ENCODE peak calls at places on chromosomes 13 and 19, in eight cellular contexts. D is BE2C; R is cardiac muscle cell; Q is NT2/D1; S is CD8-positive, alpha-beta T cell; E is choroid plexus epithelial cell; O is AG09309; Y is epithelial cell of esophagus. J is an unnamed sample.

GRCh38 chr13:35144496-35144895 is 202.4 kb downstream of the NBEA start:
- DNase-seq in D (peak; percentile 38), R (no peak), Q (no peak), S (no peak), E (no peak), O (no peak), Y (peak; percentile 49), J (no peak)

GRCh38 chr13:46675016-46675415 is 121.9 kb downstream of the ESD start:
- DNase-seq in D (no peak), R (no peak), Q (no peak), S (no peak), E (no peak), O (no peak), Y (no peak), J (no peak)

GRCh38 chr13:111216166-111216960 is 101.3 kb downstream of the ARHGEF7 start:
- DNase-seq in D (peak; percentile 60), R (peak; percentile 72), Q (no peak), S (peak; percentile 51), E (peak; percentile 47), O (no peak), Y (peak; percentile 50), J (no peak)

GRCh38 chr19:52748336-52748950 is 13.6 kb upstream of the ZNF611 start:
- DNase-seq in D (no peak), R (peak; percentile 68), Q (no peak), S (no peak), E (peak; percentile 74), O (no peak), Y (peak; percentile 55), J (no peak)

GRCh38 chr13:87684850-87685735 is 13.9 kb downstream of the SLITRK5 start:
- DNase-seq in D (no peak), R (no peak), Q (no peak), S (no peak), E (peak; percentile 51), O (no peak), Y (no peak), J (no peak)

GRCh38 chr19:1416014-1416841 is 8.8 kb downstream of the DAZAP1 start:
- DNase-seq in D (no peak), R (no peak), Q (no peak), S (no peak), E (peak; percentile 61), O (no peak), Y (peak; percentile 64), J (no peak)

GRCh38 chr13:41127746-41128145 is 4.9 kb downstream of the KBTBD6 start:
- DNase-seq in D (no peak), R (no peak), Q (no peak), S (no peak), E (no peak), O (no peak), Y (peak; percentile 23), J (no peak)

GRCh38 chr19:41837981-41838708 is 6.3 kb downstream of the LYPD4 start:
- DNase-seq in D (no peak), R (no peak), Q (no peak), S (no peak), E (no peak), O (no peak), Y (no peak), J (no peak)

GRCh38 chr19:28531979-28532378 is 681.0 kb downstream of the UQCRFS1 start:
- DNase-seq in D (no peak), R (no peak), Q (no peak), S (no peak), E (no peak), O (no peak), Y (no peak), J (no peak)
- H3K4me3 ChIP-seq in D (no peak overlapping the region), R (no peak overlapping the region), Q (no peak overlapping the region), S (no peak overlapping the region), E (no peak overlapping the region), O (no peak overlapping the region), Y (no peak overlapping the region), J (no peak overlapping the region)

GRCh38 chr19:29677001-29677781 is 11.9 kb downstream of the PLEKHF1 start:
- DNase-seq in D (no peak), R (no peak), Q (no peak), S (no peak), E (no peak), O (no peak), Y (no peak), J (no peak)

GRCh38 chr19:29676586-29676985 is 11.3 kb downstream of the PLEKHF1 start:
- DNase-seq in D (no peak), R (no peak), Q (no peak), S (no peak), E (no peak), O (no peak), Y (no peak), J (no peak)

GRCh38 chr19:29680447-29680846 is 15.2 kb downstream of the PLEKHF1 start:
- DNase-seq in D (no peak), R (no peak), Q (no peak), S (peak; percentile 77), E (no peak), O (no peak), Y (no peak), J (no peak)

GRCh38 chr19:29679598-29680210 is 14.4 kb downstream of the PLEKHF1 start:
- DNase-seq in D (no peak), R (no peak), Q (no peak), S (no peak), E (no peak), O (no peak), Y (no peak), J (no peak)

DNA sequence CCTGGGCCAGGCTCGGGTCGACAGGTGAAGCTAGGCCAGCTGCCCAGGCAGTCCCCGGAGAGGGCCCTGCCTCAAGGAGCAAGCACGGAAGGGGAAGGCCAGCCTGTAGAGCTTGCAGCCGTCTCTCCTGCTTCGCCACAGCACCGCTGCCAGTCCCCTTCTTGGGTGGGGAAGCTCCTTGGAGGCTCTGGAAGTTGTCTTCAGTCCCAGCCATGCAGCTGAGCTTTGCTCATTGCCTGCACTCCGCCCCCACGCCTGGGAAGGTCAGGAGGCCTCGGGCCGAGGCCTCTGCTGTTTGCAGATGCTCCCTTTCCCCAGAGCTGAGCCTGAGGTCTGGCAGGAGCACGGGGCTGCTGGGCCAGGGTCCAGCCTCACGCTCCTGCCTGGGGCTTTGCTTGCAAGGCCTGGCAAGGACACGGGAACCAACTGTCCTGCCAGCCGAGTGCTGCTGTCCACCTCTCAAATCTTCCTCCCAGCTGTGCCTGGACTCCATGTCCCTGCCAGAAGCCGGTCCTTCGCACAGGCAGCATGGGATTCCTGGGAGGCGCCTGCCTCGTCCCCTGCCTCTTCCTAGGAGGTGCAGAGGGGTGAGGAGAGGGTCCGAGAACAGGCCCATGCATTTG is 13.3 kb downstream of the PLEKHF1 start:
- DNase-seq in D (no peak), R (no peak), Q (no peak), S (no peak), E (no peak), O (no peak), Y (no peak), J (no peak)
- H3K4me3 ChIP-seq in D (no peak overlapping the region), R (no peak overlapping the region), Q (no peak overlapping the region), S (no peak overlapping the region), E (no peak overlapping the region), O (no peak overlapping the region), Y (no peak overlapping the region), J (no peak overlapping the region)

GRCh38 chr13:57635541-57635940 is 4.0 kb downstream of the PCDH17 start:
- DNase-seq in D (no peak), R (no peak), Q (no peak), S (no peak), E (no peak), O (no peak), Y (no peak), J (no peak)

GRCh38 chr13:57633141-57633949 is 1.8 kb downstream of the PCDH17 start:
- DNase-seq in D (no peak), R (peak; percentile 52), Q (no peak), S (no peak), E (no peak), O (no peak), Y (no peak), J (no peak)

GRCh38 chr13:57634829-57635165 is 3.3 kb downstream of the PCDH17 start:
- DNase-seq in D (peak; percentile 31), R (no peak), Q (no peak), S (no peak), E (no peak), O (no peak), Y (no peak), J (no peak)

GRCh38 chr13:57632276-57633140 is 964 bp downstream of the PCDH17 start:
- DNase-seq in D (peak; percentile 40), R (peak; percentile 53), Q (no peak), S (no peak), E (no peak), O (no peak), Y (no peak), J (no peak)

DNA sequence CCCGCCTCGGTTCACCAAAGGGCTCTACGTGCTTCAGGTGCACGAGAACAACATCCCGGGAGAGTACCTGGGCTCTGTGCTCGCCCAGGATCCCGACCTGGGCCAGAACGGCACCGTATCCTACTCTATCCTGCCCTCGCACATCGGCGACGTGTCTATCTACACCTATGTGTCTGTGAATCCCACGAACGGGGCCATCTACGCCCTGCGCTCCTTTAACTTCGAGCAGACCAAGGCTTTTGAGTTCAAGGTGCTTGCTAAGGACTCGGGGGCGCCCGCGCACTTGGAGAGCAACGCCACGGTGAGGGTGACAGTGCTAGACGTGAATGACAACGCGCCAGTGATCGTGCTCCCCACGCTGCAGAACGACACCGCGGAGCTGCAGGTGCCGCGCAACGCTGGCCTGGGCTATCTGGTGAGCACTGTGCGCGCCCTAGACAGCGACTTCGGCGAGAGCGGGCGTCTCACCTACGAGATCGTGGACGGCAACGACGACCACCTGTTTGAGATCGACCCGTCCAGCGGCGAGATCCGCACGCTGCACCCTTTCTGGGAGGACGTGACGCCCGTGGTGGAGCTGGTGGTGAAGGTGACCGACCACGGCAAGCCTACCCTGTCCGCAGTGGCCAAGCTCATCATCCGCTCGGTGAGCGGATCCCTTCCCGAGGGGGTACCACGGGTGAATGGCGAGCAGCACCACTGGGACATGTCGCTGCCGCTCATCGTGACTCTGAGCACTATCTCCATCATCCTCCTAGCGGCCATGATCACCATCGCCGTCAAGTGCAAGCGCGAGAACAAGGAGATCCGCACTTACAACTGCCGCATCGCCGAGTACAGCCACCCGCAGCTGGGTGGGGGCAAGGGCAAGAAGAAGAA is 2.6 kb downstream of the PCDH17 start:
- DNase-seq in D (peak; percentile 36), R (no peak), Q (no peak), S (no peak), E (no peak), O (no peak), Y (no peak), J (no peak)
- H3K4me3 ChIP-seq in D (peak overlapping the region; percentile 64), R (peak overlapping the region; percentile 20), Q (no peak overlapping the region), S (no peak overlapping the region), E (no peak overlapping the region), O (no peak overlapping the region), Y (no peak overlapping the region), J (peak overlapping the region; percentile 76)

GRCh38 chr13:27008733-27009132 is 162.9 kb downstream of the USP12 start:
- DNase-seq in D (no peak), R (no peak), Q (no peak), S (no peak), E (no peak), O (no peak), Y (no peak), J (no peak)

GRCh38 chr13:27006519-27007161 is 165.0 kb downstream of the USP12 start:
- DNase-seq in D (peak; percentile 43), R (peak; percentile 49), Q (no peak), S (no peak), E (peak; percentile 60), O (no peak), Y (peak; percentile 47), J (no peak)

GRCh38 chr13:27005976-27006518 is 165.6 kb downstream of the USP12 start:
- DNase-seq in D (no peak), R (no peak), Q (no peak), S (no peak), E (no peak), O (no peak), Y (no peak), J (no peak)

GRCh38 chr13:27005556-27005955 is 166.1 kb downstream of the USP12 start:
- DNase-seq in D (no peak), R (no peak), Q (no peak), S (no peak), E (no peak), O (no peak), Y (no peak), J (no peak)

DNA sequence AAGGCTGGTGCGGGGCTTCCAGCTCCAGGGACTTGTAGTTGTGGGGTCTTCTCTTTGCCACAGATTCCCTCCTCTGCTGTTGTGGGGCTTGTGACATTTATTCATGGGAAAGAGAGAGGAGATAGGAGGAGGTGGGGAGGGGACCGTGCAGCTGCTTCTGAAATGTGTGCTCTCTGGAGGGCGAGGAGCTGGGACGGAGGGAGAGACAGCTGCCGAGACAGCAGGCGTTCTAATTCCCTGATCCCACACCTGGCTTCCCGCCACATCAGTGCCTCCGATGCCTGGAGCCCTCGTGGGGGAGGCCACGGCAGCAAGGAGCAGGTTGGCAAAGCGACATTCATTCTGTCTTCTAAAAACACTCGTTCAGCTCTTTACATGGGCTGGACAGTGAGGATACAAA is 164.4 kb downstream of the USP12 start:
- DNase-seq in D (peak; percentile 29), R (no peak), Q (no peak), S (no peak), E (no peak), O (no peak), Y (no peak), J (no peak)
- H3K4me3 ChIP-seq in D (peak overlapping the region; percentile 47), R (peak overlapping the region; percentile 16), Q (no peak overlapping the region), S (no peak overlapping the region), E (no peak overlapping the region), O (peak overlapping the region; percentile 36), Y (peak overlapping the region; percentile 47), J (peak overlapping the region; percentile 75)

J was measured in SK-N-MC.